ENCODE peak calls at places on chromosome 9, in eight cellular contexts. T, V, G, A, H, Z, Y and U are unnamed samples.

GRCh38 chr9:117970276-117970675 is 266.1 kb downstream of the TLR4 start:
- DNase-seq in T (no peak), V (no peak), G (no peak), A (no peak), H (no peak), Z (no peak), Y (no peak), U (no peak)

GRCh38 chr9:112334319-112334828 is 955 bp upstream of the PTBP3 start:
- DNase-seq in T (peak), V (no peak), G (peak), A (peak), H (peak), Z (peak), Y (peak), U (peak)

GRCh38 chr9:93669958-93670207 is 93.5 kb downstream of the PHF2 start:
- DNase-seq in T (peak), V (no peak), G (no peak), A (peak), H (no peak), Z (no peak), Y (no peak), U (no peak)

GRCh38 chr9:127185181-127185580 is 62.7 kb upstream of the ANGPTL2 start:
- DNase-seq in T (no peak), V (no peak), G (no peak), A (no peak), H (no peak), Z (no peak), Y (no peak), U (no peak)

GRCh38 chr9:136407911-136408310 is 2.5 kb downstream of the ENTR1 start:
- DNase-seq in T (no peak), V (no peak), G (no peak), A (no peak), H (no peak), Z (no peak), Y (no peak), U (no peak)

GRCh38 chr9:136700959-136701664 is 11.3 kb upstream of the DIPK1B start:
- DNase-seq in T (no peak), V (no peak), G (no peak), A (no peak), H (no peak), Z (peak), Y (no peak), U (no peak)

GRCh38 chr9:116073826-116074225 is 79.8 kb upstream of the PAPPA start:
- DNase-seq in T (no peak), V (no peak), G (peak), A (peak), H (no peak), Z (no peak), Y (peak), U (no peak)

GRCh38 chr9:105191508-105192118 is 52.8 kb upstream of the SLC44A1 start:
- DNase-seq in T (no peak), V (no peak), G (peak), A (no peak), H (no peak), Z (no peak), Y (peak), U (no peak)

GRCh38 chr9:133135193-133135745 is 14.2 kb upstream of the RALGDS start:
- DNase-seq in T (peak), V (no peak), G (peak), A (peak), H (peak), Z (no peak), Y (peak), U (no peak)

GRCh38 chr9:119924736-119925135 is 555.5 kb upstream of the BRINP1 start:
- DNase-seq in T (no peak), V (no peak), G (no peak), A (no peak), H (no peak), Z (no peak), Y (no peak), U (no peak)

GRCh38 chr9:130345993-130346385 is 80.4 kb downstream of the HMCN2 start:
- DNase-seq in T (no peak), V (no peak), G (no peak), A (no peak), H (no peak), Z (no peak), Y (no peak), U (no peak)

GRCh38 chr9:137017791-137018497 is 10.1 kb downstream of the ABCA2 start:
- DNase-seq in T (no peak), V (no peak), G (no peak), A (no peak), H (no peak), Z (no peak), Y (no peak), U (no peak)

GRCh38 chr9:96192710-96193109 is 109.3 kb downstream of the HSD17B3 start:
- DNase-seq in T (no peak), V (no peak), G (no peak), A (no peak), H (no peak), Z (no peak), Y (no peak), U (no peak)

GRCh38 chr9:114112325-114112724 is 13.2 kb upstream of the KIF12 start:
- DNase-seq in T (no peak), V (no peak), G (no peak), A (peak), H (no peak), Z (no peak), Y (peak), U (no peak)

GRCh38 chr9:95341262-95342011 is 23.9 kb upstream of the FANCC start:
- DNase-seq in T (no peak), V (no peak), G (peak), A (peak), H (no peak), Z (no peak), Y (peak), U (no peak)